ENCODE peak calls at places on chromosome 7, in eight cellular contexts. Y is CD4-positive, alpha-beta T cell; Q is sigmoid colon; K is adrenal gland; C is mucosa of gallbladder; W is HEK293T; P is CD8-positive, alpha-beta T cell; O is NCI-H2171 treated with DMSO at 0.1 percent for 48 hours. V is an unnamed sample.

GRCh38 chr7:129343099-129343700 is 91.0 kb upstream of the STRIP2 start:
- DNase-seq in C (peak; percentile 13), W (peak; percentile 17), P (no peak), K (no peak), O (peak; percentile 33), Q (no peak), Y (no peak), V (no peak)

GRCh38 chr7:78398576-78398975 is 600.0 kb downstream of the PHTF2 start:
- DNase-seq in O (no peak), W (no peak), Q (no peak), Y (no peak), C (no peak), K (no peak), P (no peak), V (no peak)

GRCh38 chr7:134444198-134444960 is 14.5 kb downstream of the AKR1B1 start:
- DNase-seq in P (no peak), Q (no peak), C (no peak), W (no peak), O (no peak), K (peak; percentile 40), Y (no peak), V (no peak)

GRCh38 chr7:158078161-158078910 is 509.3 kb downstream of the PTPRN2 start:
- DNase-seq in Q (peak; percentile 22), Y (no peak), C (no peak), P (no peak), O (peak; percentile 84), K (no peak), W (no peak), V (no peak)

GRCh38 chr7:96388620-96389383 is 66.9 kb upstream of the SLC25A13 start:
- DNase-seq in O (no peak), Y (no peak), Q (no peak), P (no peak), C (no peak), W (no peak), K (peak; percentile 45), V (peak; percentile 44)

GRCh38 chr7:11625669-11626068 is 206.3 kb downstream of the THSD7A start:
- DNase-seq in K (peak; percentile 57), W (no peak), Q (no peak), C (peak; percentile 42), P (no peak), Y (no peak), O (no peak), V (no peak)

GRCh38 chr7:33243319-33243881 is 114.0 kb downstream of the BBS9 start:
- DNase-seq in W (peak; percentile 36), P (no peak), K (no peak), Q (no peak), O (peak; percentile 66), C (no peak), Y (no peak), V (no peak)

GRCh38 chr7:128406147-128406985 is 3.4 kb downstream of the IMPDH1 start:
- DNase-seq in K (no peak), P (no peak), W (no peak), C (no peak), O (no peak), Y (no peak), Q (no peak), V (peak; percentile 30)

GRCh38 chr7:70810558-70811139 is 321.3 kb upstream of the GALNT17 start:
- DNase-seq in C (no peak), Q (no peak), K (no peak), Y (no peak), W (no peak), P (no peak), O (no peak), V (no peak)

GRCh38 chr7:84912993-84913635 is 273.7 kb downstream of the SEMA3D start:
- DNase-seq in Q (no peak), C (no peak), O (no peak), P (no peak), Y (no peak), K (no peak), W (no peak), V (no peak)

V was measured in endothelial cell.